ENCODE peak calls at places on chromosomes 11 and 22, in six cellular contexts. Q is neural progenitor cell, P is transverse colon, C is kidney, U is psoas muscle, B is IMR-90. Z is an unnamed sample. For H3K4me1, the result is how much of the 10 kb centered on the place peaks cover.

GRCh38 chr11:20782771-20783170 is 113.4 kb downstream of the NELL1 start:
- DNase-seq in P (no peak), B (no peak), C (no peak), U (no peak), Q (no peak), Z (no peak)

GRCh38 chr22:30276041-30276440 is 9.4 kb upstream of the OSM start:
- DNase-seq in C (no peak), Q (no peak), P (no peak), U (no peak), B (no peak), Z (no peak)

GRCh38 chr22:42725606-42726355 is 5.1 kb upstream of the A4GALT start:
- DNase-seq in P (no peak), Q (no peak), B (no peak), U (no peak), C (no peak), Z (no peak)

GRCh38 chr11:47946682-47947575 is 33.4 kb upstream of the PTPRJ start:
- DNase-seq in P (peak), C (peak), U (peak), B (peak), Q (no peak), Z (peak)

GRCh38 chr11:46382644-46383403 is 1.4 kb downstream of the MDK start:
- DNase-seq in B (peak), Q (peak), U (peak), C (no peak), P (no peak), Z (no peak)

GRCh38 chr11:96961931-96962330 is 572.1 kb downstream of the JRKL start:
- DNase-seq in U (no peak), B (no peak), C (no peak), Q (no peak), P (no peak), Z (no peak)

GRCh38 chr11:117520201-117520600 is 192.5 kb downstream of the CEP164 start:
- DNase-seq in Q (no peak), P (no peak), U (no peak), C (no peak), B (no peak), Z (no peak)

GRCh38 chr22:31083923-31084810 is 3.0 kb downstream of the SMTN start:
- DNase-seq in C (no peak), P (peak), Q (no peak), U (peak), B (no peak), Z (no peak)

GRCh38 chr11:134478611-134479010 is 66.6 kb upstream of the B3GAT1 start:
- DNase-seq in C (no peak), Q (no peak), U (no peak), P (no peak), B (no peak), Z (no peak)

GRCh38 chr22:45842141-45842831 is 134.7 kb downstream of the WNT7B start:
- DNase-seq in C (no peak), B (peak), U (no peak), P (no peak), Q (no peak), Z (no peak)

GRCh38 chr11:72767203-72768062 is 15.2 kb upstream of the ARAP1 start:
- DNase-seq in Q (no peak), B (no peak), C (no peak), U (no peak), P (no peak), Z (no peak)

GRCh38 chr11:128471138-128471661 is 116.2 kb downstream of the ETS1 start:
- DNase-seq in U (no peak), P (peak), C (peak), B (no peak), Q (no peak), Z (no peak)

GRCh38 chr11:86874314-86875056 is 74.1 kb downstream of the PRSS23 start:
- DNase-seq in P (no peak), B (peak), U (no peak), Q (no peak), C (no peak), Z (no peak)

GRCh38 chr11:17839973-17840611 is 105.5 kb downstream of the KCNC1 start:
- DNase-seq in P (no peak), Q (no peak), U (peak), B (peak), C (no peak), Z (no peak)

GRCh38 chr11:117096140-117096972 is 1.9 kb downstream of the SIK3 start:
- DNase-seq in B (no peak), C (no peak), U (no peak), P (peak), Q (peak), Z (no peak)

GRCh38 chr11:46050652-46051051 is 70.6 kb downstream of the PHF21A start:
- DNase-seq in B (no peak), U (no peak), P (no peak), C (no peak), Q (no peak), Z (no peak)

GRCh38 chr11:71305041-71305440 is 52.7 kb upstream of the SHANK2 start:
- DNase-seq in P (no peak), Q (no peak), B (no peak), C (no peak), U (no peak), Z (peak)

GRCh38 chr11:111937859-111938258 is 716 bp downstream of the DIXDC1 start:
- DNase-seq in Q (peak), B (no peak), P (no peak), C (no peak), U (no peak), Z (no peak)

GRCh38 chr11:64245797-64246623 is 733 bp downstream of the PPP1R14B start:
- DNase-seq in U (peak), Q (peak), P (peak), C (peak), B (peak), Z (peak)

GRCh38 chr11:85768473-85769146 is 42.3 kb downstream of the SYTL2 start:
- DNase-seq in Q (no peak), U (no peak), C (no peak), B (no peak), P (no peak), Z (no peak)

GRCh38 chr11:33089776-33090175 is 50.4 kb downstream of the TCP11L1 start:
- DNase-seq in C (no peak), Q (no peak), B (peak), U (no peak), P (no peak), Z (no peak)

GRCh38 chr11:110295086-110295485 is 1.3 kb downstream of the RDX start:
- DNase-seq in B (no peak), P (no peak), C (no peak), Q (no peak), U (no peak), Z (no peak)

GRCh38 chr11:132438418-132438817 is 1068.0 kb downstream of the NTM start:
- DNase-seq in U (no peak), P (no peak), Q (no peak), C (no peak), B (no peak), Z (no peak)

GRCh38 chr11:87020336-87020735 is 17.4 kb upstream of the TMEM135 start:
- DNase-seq in B (no peak), Q (peak), U (no peak), C (no peak), P (no peak), Z (no peak)

GRCh38 chr11:134258577-134258976 is 5.2 kb downstream of the ACAD8 start:
- DNase-seq in P (no peak), B (no peak), Q (no peak), U (no peak), C (no peak), Z (no peak)

GRCh38 chr22:44724859-44725258 is 22.9 kb downstream of the PRR5 start:
- DNase-seq in U (no peak), P (no peak), Q (no peak), C (peak), B (no peak), Z (no peak)

GRCh38 chr11:93025558-93026255 is 56.3 kb downstream of the MTNR1B start:
- DNase-seq in C (no peak), P (no peak), B (no peak), U (no peak), Q (no peak), Z (no peak)

GRCh38 chr22:44037519-44038370 is 13.6 kb downstream of the PARVB start:
- DNase-seq in P (peak), C (no peak), B (peak), Q (no peak), U (peak), Z (no peak)

GRCh38 chr22:29212738-29213137 is 7.0 kb downstream of the EMID1 start:
- DNase-seq in Q (no peak), P (no peak), U (no peak), B (no peak), C (no peak), Z (no peak)

GRCh38 chr11:22778642-22779041 is 51.0 kb downstream of the SVIP start:
- DNase-seq in Q (no peak), P (no peak), U (no peak), C (no peak), B (no peak), Z (no peak)

GRCh38 chr11:83827520-83827919 is 541.4 kb upstream of the CCDC90B start:
- DNase-seq in U (no peak), B (peak), C (no peak), Q (no peak), P (no peak), Z (no peak)

GRCh38 chr22:36027579-36027959 is 1.1 kb downstream of the RBFOX2 start:
- DNase-seq in C (no peak), B (no peak), U (no peak), Q (peak), P (peak), Z (no peak)

GRCh38 chr11:29153078-29153477 is 863.8 kb downstream of the KCNA4 start:
- DNase-seq in C (no peak), P (no peak), Q (no peak), B (no peak), U (no peak), Z (no peak)

GRCh38 chr22:35967046-35967397 is 61.6 kb downstream of the RBFOX2 start:
- DNase-seq in Q (no peak), B (no peak), P (no peak), C (no peak), U (no peak), Z (no peak)

GRCh38 chr11:79046365-79046764 is 394.5 kb downstream of the TENM4 start:
- DNase-seq in U (no peak), C (no peak), B (peak), P (no peak), Q (no peak), Z (no peak)

GRCh38 chr22:41574847-41575381 is 14.1 kb downstream of the CSDC2 start:
- DNase-seq in B (peak), Q (no peak), C (peak), P (peak), U (peak), Z (peak)

GRCh38 chr11:120064341-120064740 is 73.6 kb downstream of the TRIM29 start:
- DNase-seq in P (no peak), C (no peak), Q (no peak), B (no peak), U (no peak), Z (no peak)

GRCh38 chr11:65445604-65446445 is 23.2 kb downstream of the NEAT1 start:
- DNase-seq in U (peak), C (peak), P (no peak), B (peak), Q (no peak), Z (peak)

DNA sequence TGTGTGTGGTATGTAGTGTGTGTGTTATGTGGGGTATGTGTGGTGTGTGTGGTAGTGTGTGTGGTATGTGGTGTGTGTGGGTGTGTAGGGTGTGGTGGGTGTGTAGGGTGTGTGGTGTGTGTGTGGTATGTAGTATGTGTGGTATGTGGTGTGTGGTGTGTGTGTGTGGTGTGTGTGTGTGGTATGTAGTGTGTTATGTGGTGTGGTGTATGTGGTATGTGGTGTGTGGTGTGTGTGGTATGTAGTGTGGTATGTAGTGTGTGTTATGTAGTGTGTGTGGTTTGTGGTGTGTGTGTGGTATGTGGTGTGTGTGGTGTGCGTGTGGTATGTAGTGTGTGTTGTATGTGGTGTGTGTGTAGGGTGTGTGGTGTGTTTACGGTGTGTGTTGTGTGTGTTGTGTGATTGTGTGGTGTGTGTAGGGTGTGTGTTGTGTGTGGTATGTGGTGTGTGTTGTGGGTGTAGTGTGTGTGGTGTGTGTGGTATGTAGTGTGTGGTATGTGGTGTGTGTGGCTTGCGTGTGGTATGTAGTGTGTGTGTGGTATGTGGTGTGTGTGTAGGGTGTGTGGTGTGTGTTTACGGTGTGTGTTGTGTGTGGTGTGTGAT is 4.2 kb upstream of the PPP6R2 start:
- DNase-seq in C (no peak), P (no peak), B (no peak), Q (no peak), U (no peak), Z (no peak)
- H3K4me1 ChIP-seq in C (under half), P (under half), B (under half), Q (under half), U (under half), Z (under half)

GRCh38 chr11:35289821-35290220 is 129.5 kb downstream of the SLC1A2 start:
- DNase-seq in P (no peak), U (no peak), Q (no peak), C (no peak), B (peak), Z (no peak)
- H3K27ac ChIP-seq in P (no peak), U (no peak), Q (no peak), C (no peak), B (peak), Z (no peak)

DNA sequence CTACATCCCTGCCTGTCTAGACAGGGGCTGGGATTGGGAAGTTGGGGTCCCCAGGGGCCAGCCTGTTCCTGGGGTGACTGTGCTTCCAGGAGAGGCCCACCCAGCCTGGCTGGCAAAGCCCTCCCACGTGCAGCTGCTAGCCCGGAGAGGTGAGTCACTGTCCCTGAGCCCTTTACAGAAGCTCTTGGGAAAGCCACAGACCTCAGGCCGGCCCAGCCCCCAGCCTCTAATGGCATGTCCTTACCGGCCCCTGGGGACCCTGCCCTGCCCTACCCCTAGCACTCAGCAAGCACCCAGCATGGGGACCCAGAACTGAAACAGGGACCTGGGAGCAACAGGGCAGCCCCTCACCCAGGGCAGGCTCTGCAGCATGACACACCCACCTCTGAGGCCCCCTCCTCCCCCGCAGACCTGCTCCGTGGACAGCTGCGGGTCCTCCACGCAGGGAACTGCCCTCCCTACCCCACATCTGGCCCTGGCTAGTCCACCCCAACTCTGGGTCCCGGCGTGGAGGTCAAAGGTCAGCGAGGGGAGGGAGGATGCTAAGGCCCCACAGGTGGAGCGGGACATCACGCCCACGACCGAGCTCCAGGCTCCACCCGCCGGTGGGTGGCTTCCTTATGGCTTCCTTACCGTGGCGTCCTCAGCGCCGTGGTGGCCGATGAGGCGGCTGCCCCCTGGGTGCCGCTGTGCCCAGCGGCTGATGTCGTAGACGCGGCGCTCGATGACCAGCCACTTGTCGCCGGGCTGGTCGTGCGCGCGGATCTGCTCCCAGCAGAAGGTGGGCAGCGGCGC is 612 bp downstream of the FADS3 start:
- DNase-seq in B (peak), C (peak), P (peak), U (peak), Q (peak), Z (peak)
- H3K4me1 ChIP-seq in B (under half), C (under half), P (under half), U (under half), Q (under half), Z (under half)

GRCh38 chr22:37774728-37775127 is 33.0 kb upstream of the GCAT start:
- DNase-seq in Q (no peak), B (no peak), U (no peak), C (no peak), P (no peak), Z (no peak)

GRCh38 chr22:37776639-37777005 is 31.1 kb upstream of the GCAT start:
- DNase-seq in U (no peak), B (no peak), P (no peak), C (no peak), Q (no peak), Z (no peak)

GRCh38 chr22:37777122-37777687 is 30.5 kb upstream of the GCAT start:
- DNase-seq in U (peak), B (peak), P (peak), Q (no peak), C (peak), Z (no peak)

GRCh38 chr22:37778370-37779009 is 29.2 kb upstream of the GCAT start:
- DNase-seq in Q (no peak), B (no peak), C (no peak), U (no peak), P (no peak), Z (no peak)

GRCh38 chr22:37775785-37776638 is 31.7 kb upstream of the GCAT start:
- DNase-seq in U (no peak), P (no peak), B (peak), C (peak), Q (no peak), Z (no peak)
- H3K27ac ChIP-seq in U (no peak), P (peak), B (peak), C (no peak), Q (no peak), Z (no peak)

DNA sequence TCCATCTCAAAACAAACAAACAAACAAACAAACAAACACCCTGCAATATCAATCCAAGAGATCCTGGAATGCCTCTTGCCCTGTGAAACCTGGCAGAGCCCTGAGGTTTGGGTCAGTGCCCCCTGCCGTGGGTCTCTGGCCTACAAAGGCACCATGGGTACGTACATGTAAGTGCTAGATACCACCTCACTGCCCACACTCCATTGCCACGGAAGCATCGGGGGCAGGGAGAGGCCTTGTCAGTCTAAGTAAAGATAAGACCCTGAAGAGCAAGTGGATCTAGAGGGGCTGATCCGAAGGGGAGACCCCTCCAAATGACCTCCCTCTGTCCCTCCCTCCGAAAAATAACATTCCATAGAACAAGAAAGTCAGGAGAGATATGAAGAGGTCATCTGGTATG is 2.0 kb upstream of the MIEF1 start:
- DNase-seq in B (no peak), P (no peak), Q (no peak), U (no peak), C (peak), Z (no peak)
- H3K4me1 ChIP-seq in B (under half), P (under half), Q (under half), U (under half), C (under half), Z (under half)

GRCh38 chr11:12114487-12115033 is 4.2 kb downstream of the MICAL2 start:
- DNase-seq in B (peak), P (no peak), U (no peak), Q (no peak), C (no peak), Z (no peak)
- H3K27ac ChIP-seq in B (peak), P (peak), U (no peak), Q (no peak), C (no peak), Z (peak)

GRCh38 chr11:2387266-2387982 is 10.3 kb downstream of the CD81 start:
- DNase-seq in U (no peak), Q (peak), B (peak), C (peak), P (no peak), Z (no peak)
- H3K4me1 ChIP-seq in U (half or more), Q (under half), B (half or more), C (half or more), P (half or more), Z (under half)

GRCh38 chr11:43905788-43906187 is 25.2 kb downstream of the ALKBH3 start:
- DNase-seq in C (no peak), U (no peak), B (peak), Q (no peak), P (no peak), Z (no peak)
- H3K27ac ChIP-seq in C (peak), U (peak), B (no peak), Q (no peak), P (peak), Z (no peak)

GRCh38 chr11:69274531-69275016 is 19.4 kb upstream of the MYEOV start:
- DNase-seq in P (peak), C (peak), U (no peak), B (no peak), Q (no peak), Z (no peak)
- H3K4me1 ChIP-seq in P (under half), C (under half), U (under half), B (under half), Q (under half), Z (under half)

Z was measured in aorta.